ENCODE peak calls at places on chromosomes 2 and 18, in nine cellular contexts. Y is gastroesophageal sphincter; N is pancreas; G is right lobe of liver; J is T-cell; I is Right ventricle myocardium superior; Q is stimulated activated naive CD8-positive, alpha-beta T cell treated with anti-CD3 and anti-CD28 coated beads, Interleukin-15, amount 100 ng/mL, for 72 hours; D is memory B cell; W is CD4-positive, CD25-positive, alpha-beta regulatory T cell. C is an unnamed sample.

GRCh38 chr18:46401486-46402115 is 255.4 kb downstream of the LOXHD1 start:
- ATAC-seq in N (no peak), I (no peak), Y (no peak), W (no peak), Q (no peak), J (no peak), D (no peak), G (no peak), C (no peak)

GRCh38 chr2:75597949-75598348 is 37.2 kb upstream of the EVA1A start:
- ATAC-seq in D (no peak), Y (no peak), N (no peak), G (no peak), Q (no peak), I (no peak), J (no peak), W (no peak), C (no peak)

GRCh38 chr2:156649596-156649995 is 213.4 kb downstream of the GPD2 start:
- ATAC-seq in W (no peak), J (no peak), D (no peak), N (peak), I (peak), Q (no peak), G (peak), Y (no peak), C (no peak)

GRCh38 chr2:18889565-18890332 is 300.4 kb upstream of the NT5C1B start:
- ATAC-seq in W (no peak), Q (no peak), J (no peak), Y (peak), I (peak), D (no peak), N (no peak), G (peak), C (no peak)

GRCh38 chr2:99101697-99102096 is 39.8 kb upstream of the C2orf15 start:
- ATAC-seq in D (no peak), Y (no peak), J (no peak), G (peak), W (no peak), Q (no peak), N (peak), I (peak), C (no peak)

GRCh38 chr2:30930716-30931115 is 123.5 kb upstream of the CAPN13 start:
- ATAC-seq in G (no peak), W (no peak), D (no peak), I (no peak), Y (no peak), N (no peak), J (no peak), Q (no peak), C (no peak)

GRCh38 chr18:30713299-30713698 is 329.2 kb downstream of the DSC3 start:
- ATAC-seq in Q (no peak), G (no peak), D (no peak), W (no peak), N (no peak), Y (no peak), I (no peak), J (no peak), C (no peak)

GRCh38 chr18:75227535-75227934 is 16.9 kb downstream of the TSHZ1 start:
- ATAC-seq in G (no peak), N (no peak), W (no peak), J (no peak), Q (no peak), Y (no peak), I (peak), D (no peak), C (no peak)

GRCh38 chr2:57207191-57207590 is 839.4 kb upstream of the VRK2 start:
- ATAC-seq in J (no peak), N (no peak), I (no peak), D (no peak), Q (no peak), G (no peak), W (no peak), Y (no peak), C (no peak)

GRCh38 chr2:64727843-64728463 is 74.2 kb upstream of the SERTAD2 start:
- ATAC-seq in G (no peak), I (no peak), Q (no peak), W (no peak), J (no peak), Y (no peak), N (no peak), D (peak), C (no peak)

GRCh38 chr2:85410584-85411404 is 628 bp upstream of the CAPG start:
- ATAC-seq in W (no peak), G (no peak), N (no peak), J (no peak), I (no peak), Y (no peak), Q (no peak), D (no peak), C (no peak)

GRCh38 chr18:36458306-36458705 is 160.8 kb downstream of the FHOD3 start:
- ATAC-seq in Y (no peak), N (no peak), I (peak), W (no peak), J (no peak), Q (no peak), G (no peak), D (no peak), C (no peak)

GRCh38 chr2:233353101-233353768 is 1.1 kb upstream of the DGKD start:
- ATAC-seq in D (no peak), J (no peak), W (no peak), I (peak), Q (no peak), N (peak), G (peak), Y (no peak), C (no peak)

C was measured in activated T-helper 17 cell treated with anti-CD3 and anti-CD28 coated beads, Interleukin-2, amount 50 U/mL, for 72 hours.